ENCODE peak calls at places on chromosome 6, in ten cellular contexts. D is ovary, W is HCT116, P is GM12878, M is GM12891, G is uterus, B is adrenal gland, A is stomach, H is gastrocnemius medialis, F is IMR-90. X is an unnamed sample.

GRCh38 chr6:140101818-140102217 is 727.4 kb upstream of the CITED2 start:
- DNase-seq in D (no peak), W (no peak), P (no peak), M (no peak), G (no peak), B (no peak), A (no peak), H (no peak), F (no peak), X (no peak)

GRCh38 chr6:109458774-109459531 is 3.4 kb upstream of the MICAL1 start:
- DNase-seq in D (no peak), W (no peak), P (peak), M (no peak), G (no peak), B (no peak), A (no peak), H (no peak), F (no peak), X (no peak)

GRCh38 chr6:20202699-20203302 is 9.5 kb downstream of the MBOAT1 start:
- DNase-seq in D (no peak), W (no peak), P (no peak), M (no peak), G (no peak), B (no peak), A (no peak), H (no peak), F (no peak), X (no peak)

GRCh38 chr6:155524249-155524651 is 68.6 kb upstream of the NOX3 start:
- DNase-seq in D (no peak), W (no peak), P (no peak), M (no peak), G (no peak), B (no peak), A (no peak), H (no peak), F (peak), X (no peak)

GRCh38 chr6:52304917-52305316 is 20.4 kb upstream of the MCM3 start:
- DNase-seq in D (no peak), W (no peak), P (no peak), M (no peak), G (no peak), B (no peak), A (no peak), H (no peak), F (peak), X (no peak)

GRCh38 chr6:124882580-124883393 is 79.5 kb upstream of the RNF217 start:
- DNase-seq in D (no peak), W (no peak), P (no peak), M (no peak), G (no peak), B (no peak), A (no peak), H (no peak), F (peak), X (no peak)

GRCh38 chr6:159828074-159828473 is 28.0 kb downstream of the PNLDC1 start:
- DNase-seq in D (no peak), W (no peak), P (no peak), M (no peak), G (peak), B (no peak), A (no peak), H (no peak), F (peak), X (no peak)

GRCh38 chr6:161487694-161488093 is 213.8 kb upstream of the AGPAT4 start:
- DNase-seq in D (no peak), W (no peak), P (no peak), M (no peak), G (no peak), B (no peak), A (no peak), H (no peak), F (no peak), X (no peak)

GRCh38 chr6:122428781-122429180 is 29.3 kb downstream of the HSF2 start:
- DNase-seq in D (no peak), W (no peak), P (no peak), M (no peak), G (no peak), B (no peak), A (no peak), H (no peak), F (no peak), X (no peak)

GRCh38 chr6:69907981-69908498 is 41.7 kb downstream of the COL19A1 start:
- DNase-seq in D (no peak), W (no peak), P (no peak), M (no peak), G (no peak), B (no peak), A (no peak), H (no peak), F (peak), X (no peak)

GRCh38 chr6:73134588-73134987 is 90.7 kb downstream of the KHDC1L start:
- DNase-seq in D (no peak), W (peak), P (no peak), M (no peak), G (no peak), B (no peak), A (no peak), H (peak), F (peak), X (no peak)

GRCh38 chr6:156948807-156949206 is 171.6 kb downstream of the ARID1B start:
- DNase-seq in D (no peak), W (peak), P (no peak), M (no peak), G (no peak), B (no peak), A (no peak), H (no peak), F (peak), X (no peak)

GRCh38 chr6:87501809-87502572 is 29.2 kb downstream of the SLC35A1 start:
- DNase-seq in D (no peak), W (no peak), P (no peak), M (no peak), G (no peak), B (no peak), A (no peak), H (no peak), F (no peak), X (no peak)

GRCh38 chr6:151647871-151648639 is 154.2 kb downstream of the CCDC170 start:
- DNase-seq in D (no peak), W (peak), P (no peak), M (no peak), G (no peak), B (no peak), A (no peak), H (no peak), F (no peak), X (no peak)

GRCh38 chr6:118372413-118372812 is 175.7 kb upstream of the PLN start:
- DNase-seq in D (no peak), W (no peak), P (no peak), M (no peak), G (no peak), B (peak), A (no peak), H (peak), F (peak), X (no peak)

GRCh38 chr6:71250050-71250689 is 38.4 kb upstream of the OGFRL1 start:
- DNase-seq in D (no peak), W (no peak), P (no peak), M (no peak), G (no peak), B (no peak), A (no peak), H (no peak), F (peak), X (no peak)

GRCh38 chr6:26552640-26553189 is 14.5 kb downstream of the HMGN4 start:
- DNase-seq in D (no peak), W (no peak), P (no peak), M (no peak), G (no peak), B (no peak), A (no peak), H (no peak), F (no peak), X (no peak)

GRCh38 chr6:18465410-18466154 is 78.4 kb downstream of the RNF144B start:
- DNase-seq in D (no peak), W (no peak), P (no peak), M (no peak), G (no peak), B (no peak), A (no peak), H (peak), F (no peak), X (no peak)

GRCh38 chr6:121756643-121757042 is 321.2 kb downstream of the GJA1 start:
- DNase-seq in D (no peak), W (no peak), P (no peak), M (no peak), G (no peak), B (no peak), A (no peak), H (no peak), F (no peak), X (no peak)

GRCh38 chr6:159043236-159043635 is 1.6 kb downstream of the TAGAP start:
- DNase-seq in D (no peak), W (no peak), P (no peak), M (no peak), G (no peak), B (no peak), A (no peak), H (no peak), F (no peak), X (no peak)

GRCh38 chr6:26033942-26034354 is 53.3 kb upstream of the HFE start:
- DNase-seq in D (peak), W (no peak), P (no peak), M (no peak), G (peak), B (no peak), A (no peak), H (no peak), F (no peak), X (no peak)

GRCh38 chr6:143400258-143401059 is 50.0 kb downstream of the ADAT2 start:
- DNase-seq in D (no peak), W (no peak), P (no peak), M (no peak), G (no peak), B (no peak), A (peak), H (no peak), F (no peak), X (no peak)

GRCh38 chr6:90393232-90393884 is 96.7 kb upstream of the BACH2 start:
- DNase-seq in D (peak), W (peak), P (no peak), M (no peak), G (peak), B (peak), A (peak), H (peak), F (peak), X (no peak)

GRCh38 chr6:90387826-90388225 is 91.2 kb upstream of the BACH2 start:
- DNase-seq in D (no peak), W (no peak), P (no peak), M (no peak), G (no peak), B (no peak), A (no peak), H (no peak), F (no peak), X (no peak)

GRCh38 chr6:90386796-90387390 is 90.2 kb upstream of the BACH2 start:
- DNase-seq in D (no peak), W (no peak), P (no peak), M (no peak), G (no peak), B (no peak), A (no peak), H (peak), F (no peak), X (no peak)

GRCh38 chr6:90388395-90388794 is 91.8 kb upstream of the BACH2 start:
- DNase-seq in D (no peak), W (no peak), P (no peak), M (no peak), G (no peak), B (no peak), A (no peak), H (no peak), F (no peak), X (no peak)

GRCh38 chr6:90390379-90390778 is 93.7 kb upstream of the BACH2 start:
- DNase-seq in D (no peak), W (no peak), P (no peak), M (no peak), G (no peak), B (no peak), A (no peak), H (no peak), F (no peak), X (no peak)
- TF ChIP-seq POLR2A in D (no peak), W (no peak), P (no peak), M (no peak), G (no peak), B (no peak), A (no peak), H (no peak), F (no peak), X (no peak)

GRCh38 chr6:43668151-43669028 is 19.2 kb downstream of the MRPS18A start:
- DNase-seq in D (peak), W (peak), P (peak), M (no peak), G (peak), B (peak), A (peak), H (peak), F (peak), X (peak)
- TF ChIP-seq POLR2A in D (no peak), W (no peak), P (peak), M (no peak), G (no peak), B (no peak), A (no peak), H (peak), F (peak), X (peak)

GRCh38 chr6:32177182-32177787 is 920 bp upstream of the RNF5 start:
- DNase-seq in D (peak), W (no peak), P (no peak), M (no peak), G (peak), B (no peak), A (no peak), H (no peak), F (no peak), X (no peak)
- TF ChIP-seq POLR2A in D (peak), W (peak), P (peak), M (no peak), G (peak), B (no peak), A (no peak), H (peak), F (peak), X (no peak)

GRCh38 chr6:3157151-3157933 is at the start of gene TUBB2A:
- DNase-seq in D (peak), W (peak), P (no peak), M (peak), G (peak), B (peak), A (peak), H (peak), F (peak), X (peak)

GRCh38 chr6:3162565-3163247 is 5.4 kb upstream of the TUBB2A start:
- DNase-seq in D (peak), W (peak), P (no peak), M (peak), G (peak), B (peak), A (peak), H (peak), F (peak), X (peak)

GRCh38 chr6:3162067-3162497 is 4.7 kb upstream of the TUBB2A start:
- DNase-seq in D (no peak), W (no peak), P (no peak), M (no peak), G (no peak), B (no peak), A (no peak), H (no peak), F (no peak), X (no peak)

GRCh38 chr6:3163248-3163594 is 5.9 kb upstream of the TUBB2A start:
- DNase-seq in D (no peak), W (no peak), P (no peak), M (no peak), G (no peak), B (no peak), A (no peak), H (no peak), F (no peak), X (no peak)

GRCh38 chr6:3159805-3160781 is 2.7 kb upstream of the TUBB2A start:
- DNase-seq in D (no peak), W (peak), P (no peak), M (no peak), G (no peak), B (peak), A (peak), H (no peak), F (no peak), X (no peak)
- TF ChIP-seq POLR2A in D (no peak), W (no peak), P (no peak), M (no peak), G (no peak), B (no peak), A (peak), H (no peak), F (no peak), X (no peak)

DNA sequence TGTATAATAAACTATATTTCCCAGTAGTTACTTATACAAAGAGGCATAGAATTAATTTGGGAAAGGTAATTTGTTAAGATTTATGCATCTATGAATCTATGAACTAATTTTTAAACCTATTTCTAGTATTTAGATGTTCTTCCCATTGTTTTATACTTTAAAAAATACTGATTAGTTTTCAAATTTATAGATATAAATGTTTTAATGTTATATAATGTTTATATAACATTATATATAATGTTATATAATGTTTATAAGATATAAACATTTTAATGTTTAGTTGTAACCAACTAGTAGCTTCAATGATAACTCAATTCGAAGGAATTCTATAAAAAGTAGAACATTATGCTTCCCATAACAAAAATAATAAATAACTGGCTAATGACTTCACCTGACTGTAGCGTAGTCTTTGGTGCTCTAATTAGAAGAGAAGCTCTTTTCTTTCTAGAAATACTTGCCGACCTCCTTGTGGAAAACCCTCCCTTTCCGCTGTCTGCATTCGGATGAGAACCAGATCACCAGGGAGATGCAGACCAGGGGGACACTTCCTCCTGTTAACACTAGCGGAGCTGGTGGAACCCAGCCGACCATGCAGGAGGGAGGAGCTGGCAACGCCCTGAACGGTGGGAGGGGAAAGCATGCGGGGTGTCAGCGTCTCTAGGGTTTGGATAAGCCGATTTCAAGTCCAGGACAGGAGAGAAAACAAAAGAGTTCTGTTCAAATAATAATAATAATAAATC is 158.4 kb downstream of the OR2B2 start:
- DNase-seq in D (peak), W (peak), P (peak), M (no peak), G (peak), B (peak), A (peak), H (peak), F (peak), X (peak)
- TF ChIP-seq POLR2A in D (no peak), W (peak), P (peak), M (no peak), G (no peak), B (no peak), A (no peak), H (no peak), F (no peak), X (no peak)

GRCh38 chr6:135147637-135148592 is 33.2 kb upstream of the MYB start:
- DNase-seq in D (no peak), W (no peak), P (no peak), M (no peak), G (no peak), B (no peak), A (no peak), H (no peak), F (peak), X (no peak)
- TF ChIP-seq POLR2A in D (no peak), W (no peak), P (no peak), M (no peak), G (no peak), B (no peak), A (no peak), H (no peak), F (no peak), X (no peak)

DNA sequence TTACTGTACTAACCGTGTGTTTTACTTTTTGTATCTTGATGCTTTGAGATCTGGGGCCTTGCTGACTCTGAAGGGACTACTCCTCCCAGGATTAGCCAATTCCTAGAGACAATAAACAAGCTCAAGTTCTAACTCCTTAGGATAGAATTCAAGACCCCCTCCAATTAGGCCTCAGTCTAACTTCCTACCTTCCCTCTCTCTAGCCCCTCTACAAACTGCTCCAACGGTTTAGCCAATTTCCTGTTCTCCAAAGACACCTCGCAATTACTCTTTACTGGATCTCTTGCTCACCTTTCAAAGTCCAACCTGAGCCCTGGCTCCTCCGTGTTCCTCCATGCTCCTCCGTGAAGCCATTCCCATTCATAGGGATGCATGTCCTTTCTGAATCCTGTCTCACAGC is 158.6 kb upstream of the JARID2 start:
- DNase-seq in D (no peak), W (no peak), P (no peak), M (no peak), G (no peak), B (no peak), A (no peak), H (no peak), F (no peak), X (no peak)
- TF ChIP-seq POLR2A in D (no peak), W (no peak), P (no peak), M (no peak), G (no peak), B (no peak), A (no peak), H (no peak), F (no peak), X (no peak)

DNA sequence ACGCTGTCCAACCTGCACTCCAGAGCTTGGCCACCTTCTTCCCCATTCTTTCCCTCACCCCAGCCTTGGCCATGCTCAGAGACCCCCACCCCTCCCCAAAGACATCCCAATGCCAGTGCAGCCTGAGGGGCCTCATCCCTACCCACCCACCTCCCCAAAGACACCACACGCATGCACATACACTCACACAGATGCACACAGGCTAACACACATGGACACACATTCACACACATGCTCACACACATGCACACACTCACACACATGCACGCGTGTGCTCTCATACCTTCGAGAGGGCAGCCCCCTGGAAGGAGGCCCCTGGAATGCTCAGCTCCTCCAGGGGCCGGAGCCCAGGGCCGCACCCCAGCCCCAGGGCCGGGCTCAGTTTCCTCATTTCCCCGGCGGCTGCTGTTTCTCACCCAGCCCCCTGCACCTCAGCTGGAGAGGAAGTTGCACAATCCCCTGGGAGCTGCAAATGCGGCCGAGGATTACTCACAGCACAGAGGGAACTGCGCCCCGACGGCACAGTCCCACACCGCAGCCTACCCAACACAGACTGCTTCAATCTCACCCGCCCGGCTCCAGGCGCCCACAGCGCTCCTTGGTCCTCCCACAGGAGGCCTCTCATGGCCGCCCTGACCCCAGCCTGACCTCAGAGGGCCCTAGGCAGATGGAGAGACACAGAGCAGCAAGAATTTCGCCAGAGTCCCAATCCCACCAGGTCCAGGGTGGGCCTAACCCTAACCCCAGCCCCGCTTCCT is 12.1 kb downstream of the TFEB start:
- DNase-seq in D (no peak), W (no peak), P (no peak), M (peak), G (peak), B (peak), A (peak), H (peak), F (peak), X (peak)
- TF ChIP-seq POLR2A in D (no peak), W (no peak), P (peak), M (peak), G (no peak), B (no peak), A (no peak), H (peak), F (no peak), X (no peak)

GRCh38 chr6:50990750-50991446 is 172.2 kb downstream of the TFAP2B start:
- DNase-seq in D (no peak), W (no peak), P (no peak), M (no peak), G (no peak), B (no peak), A (no peak), H (no peak), F (no peak), X (peak)
- TF ChIP-seq POLR2A in D (no peak), W (no peak), P (no peak), M (no peak), G (no peak), B (no peak), A (no peak), H (no peak), F (no peak), X (no peak)

X was measured in H54.